ENCODE peak calls at places on chromosome 13, in four cellular contexts. One of them, this sample, is unnamed.

GRCh38 chr13:75226755-75227435 is 255.1 kb downstream of the TBC1D4 start:
- DNase-seq in uterus: no peak
- DNase-seq in pancreas: no peak
- DNase-seq in CD4-positive, alpha-beta T cell: no peak
- DNase-seq in this sample: no peak

GRCh38 chr13:66532146-66532545 is 698.0 kb downstream of the PCDH9 start:
- DNase-seq in pancreas: no peak
- DNase-seq in CD4-positive, alpha-beta T cell: no peak
- DNase-seq in uterus: no peak
- DNase-seq in this sample: no peak

GRCh38 chr13:51747438-51748434 is 56.2 kb downstream of the DHRS12 start:
- DNase-seq in CD4-positive, alpha-beta T cell: no peak
- DNase-seq in pancreas: no peak
- DNase-seq in uterus: no peak
- DNase-seq in this sample: no peak

GRCh38 chr13:98444381-98444780 is 132.5 kb downstream of the STK24 start:
- DNase-seq in uterus: no peak
- DNase-seq in CD4-positive, alpha-beta T cell: no peak
- DNase-seq in pancreas: no peak
- DNase-seq in this sample: no peak

GRCh38 chr13:37929308-37929707 is 59.7 kb upstream of the TRPC4 start:
- DNase-seq in uterus: no peak
- DNase-seq in pancreas: no peak
- DNase-seq in CD4-positive, alpha-beta T cell: no peak
- DNase-seq in this sample: no peak

GRCh38 chr13:75195479-75196111 is 286.4 kb downstream of the TBC1D4 start:
- DNase-seq in pancreas: no peak
- DNase-seq in uterus: no peak
- DNase-seq in CD4-positive, alpha-beta T cell: no peak
- DNase-seq in this sample: no peak

GRCh38 chr13:26946675-26947342 is 186.2 kb upstream of the GPR12 start:
- DNase-seq in CD4-positive, alpha-beta T cell: no peak
- DNase-seq in pancreas: no peak
- DNase-seq in uterus: no peak
- DNase-seq in this sample: no peak

GRCh38 chr13:32205426-32206096 is 109.6 kb downstream of the ZAR1L start:
- DNase-seq in uterus: no peak
- DNase-seq in CD4-positive, alpha-beta T cell: no peak
- DNase-seq in pancreas: no peak
- DNase-seq in this sample: no peak

GRCh38 chr13:77919351-77920294 is 992 bp upstream of the EDNRB start:
- DNase-seq in uterus: peak; percentile 66
- DNase-seq in pancreas: peak; percentile 16
- DNase-seq in CD4-positive, alpha-beta T cell: no peak
- DNase-seq in this sample: peak; percentile 56

GRCh38 chr13:36875955-36876354 is 44.1 kb downstream of the SMAD9 start:
- DNase-seq in uterus: no peak
- DNase-seq in pancreas: no peak
- DNase-seq in CD4-positive, alpha-beta T cell: no peak
- DNase-seq in this sample: no peak

GRCh38 chr13:33645591-33646554 is 172.1 kb upstream of the RFC3 start:
- DNase-seq in CD4-positive, alpha-beta T cell: no peak
- DNase-seq in pancreas: no peak
- DNase-seq in uterus: no peak
- DNase-seq in this sample: no peak
- H3K27ac ChIP-seq in CD4-positive, alpha-beta T cell: no peak overlapping the region
- H3K27ac ChIP-seq in pancreas: no peak overlapping the region
- H3K27ac ChIP-seq in uterus: peak overlapping the region; percentile 81
- H3K27ac ChIP-seq in this sample: no peak overlapping the region

GRCh38 chr13:109156181-109156935 is 526.9 kb downstream of the MYO16 start:
- DNase-seq in pancreas: no peak
- DNase-seq in CD4-positive, alpha-beta T cell: no peak
- DNase-seq in uterus: no peak
- DNase-seq in this sample: no peak

GRCh38 chr13:109157275-109157674 is 527.9 kb downstream of the MYO16 start:
- DNase-seq in pancreas: no peak
- DNase-seq in CD4-positive, alpha-beta T cell: no peak
- DNase-seq in uterus: no peak
- DNase-seq in this sample: no peak

GRCh38 chr13:109154146-109154545 is 524.7 kb downstream of the MYO16 start:
- DNase-seq in CD4-positive, alpha-beta T cell: no peak
- DNase-seq in pancreas: no peak
- DNase-seq in uterus: no peak
- DNase-seq in this sample: no peak

GRCh38 chr13:109154546-109154945 is 525.1 kb downstream of the MYO16 start:
- DNase-seq in CD4-positive, alpha-beta T cell: no peak
- DNase-seq in uterus: no peak
- DNase-seq in pancreas: no peak
- DNase-seq in this sample: no peak

DNA sequence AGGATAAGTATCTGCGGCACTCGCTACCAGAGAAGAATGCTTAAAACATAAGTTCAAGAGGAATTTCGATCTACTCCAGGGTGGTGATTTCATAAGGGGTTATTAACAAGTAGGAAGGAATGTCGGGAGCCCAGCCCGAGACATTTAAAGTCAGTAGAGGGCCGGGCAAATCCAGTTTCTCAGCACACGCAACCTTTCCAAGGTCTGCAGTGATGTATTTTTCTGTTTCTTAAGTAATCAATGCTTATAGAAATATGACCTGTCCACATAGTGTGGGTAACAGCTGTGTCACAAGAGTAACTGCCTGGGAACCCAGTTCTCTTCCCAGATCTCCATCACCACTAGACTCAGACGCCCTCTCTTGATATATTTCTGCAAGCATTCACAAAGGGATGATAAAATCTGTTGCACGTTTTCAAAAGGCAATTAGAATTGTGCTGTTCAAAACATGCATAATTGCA is 525.9 kb downstream of the MYO16 start:
- DNase-seq in CD4-positive, alpha-beta T cell: no peak
- DNase-seq in pancreas: no peak
- DNase-seq in uterus: no peak
- DNase-seq in this sample: no peak
- H3K27ac ChIP-seq in CD4-positive, alpha-beta T cell: no peak overlapping the region
- H3K27ac ChIP-seq in pancreas: no peak overlapping the region
- H3K27ac ChIP-seq in uterus: no peak overlapping the region
- H3K27ac ChIP-seq in this sample: no peak overlapping the region

GRCh38 chr13:44109986-44110640 is 230.4 kb downstream of the LACC1 start:
- DNase-seq in CD4-positive, alpha-beta T cell: no peak
- DNase-seq in uterus: no peak
- DNase-seq in pancreas: no peak
- DNase-seq in this sample: no peak

GRCh38 chr13:44107357-44108121 is 227.8 kb downstream of the LACC1 start:
- DNase-seq in pancreas: no peak
- DNase-seq in uterus: no peak
- DNase-seq in CD4-positive, alpha-beta T cell: no peak
- DNase-seq in this sample: no peak

GRCh38 chr13:44111701-44112100 is 232.0 kb downstream of the LACC1 start:
- DNase-seq in CD4-positive, alpha-beta T cell: no peak
- DNase-seq in pancreas: no peak
- DNase-seq in uterus: no peak
- DNase-seq in this sample: no peak

GRCh38 chr13:44106231-44107152 is 226.8 kb downstream of the LACC1 start:
- DNase-seq in uterus: no peak
- DNase-seq in pancreas: no peak
- DNase-seq in CD4-positive, alpha-beta T cell: no peak
- DNase-seq in this sample: no peak

GRCh38 chr13:44108345-44108858 is 228.7 kb downstream of the LACC1 start:
- DNase-seq in CD4-positive, alpha-beta T cell: no peak
- DNase-seq in pancreas: peak; percentile 35
- DNase-seq in uterus: no peak
- DNase-seq in this sample: no peak
- H3K27ac ChIP-seq in CD4-positive, alpha-beta T cell: no peak overlapping the region
- H3K27ac ChIP-seq in pancreas: no peak overlapping the region
- H3K27ac ChIP-seq in uterus: no peak overlapping the region
- H3K27ac ChIP-seq in this sample: no peak overlapping the region

DNA sequence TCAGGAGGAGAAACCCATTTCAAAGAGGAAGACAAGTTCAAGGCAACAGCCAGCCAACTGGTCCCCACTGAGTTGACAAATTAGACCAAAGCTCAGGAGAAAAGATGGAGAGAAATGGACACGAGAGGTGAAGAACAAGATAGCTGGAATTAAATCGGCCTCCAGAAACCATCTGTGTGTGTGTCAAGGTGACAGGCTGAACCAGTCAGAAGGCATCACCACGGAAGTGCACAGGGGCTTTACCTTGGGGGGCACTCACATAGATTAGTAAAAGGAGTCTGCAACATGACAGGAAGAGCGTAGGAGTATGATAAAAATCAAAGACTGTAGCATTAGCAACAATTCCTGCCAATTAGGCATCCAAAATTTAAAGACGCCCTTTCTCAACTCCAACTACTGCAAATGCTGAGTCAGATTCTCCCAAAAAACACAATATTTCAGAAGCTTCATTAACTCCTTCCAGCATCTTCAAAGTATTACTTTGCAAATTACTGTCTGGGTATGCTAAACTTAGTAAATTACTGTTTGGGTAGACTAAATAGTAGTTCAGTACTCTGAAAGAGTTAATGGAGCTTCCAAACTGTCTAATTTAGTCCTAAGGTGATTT is 66.2 kb downstream of the FOXO1 start:
- DNase-seq in pancreas: no peak
- DNase-seq in uterus: no peak
- DNase-seq in CD4-positive, alpha-beta T cell: no peak
- DNase-seq in this sample: no peak
- H3K27ac ChIP-seq in pancreas: no peak overlapping the region
- H3K27ac ChIP-seq in uterus: peak overlapping the region; percentile 78
- H3K27ac ChIP-seq in CD4-positive, alpha-beta T cell: no peak overlapping the region
- H3K27ac ChIP-seq in this sample: no peak overlapping the region

GRCh38 chr13:105442040-105442439 is 1093.4 kb downstream of the EFNB2 start:
- DNase-seq in pancreas: no peak
- DNase-seq in uterus: no peak
- DNase-seq in CD4-positive, alpha-beta T cell: no peak
- DNase-seq in this sample: no peak
- H3K27ac ChIP-seq in pancreas: no peak overlapping the region
- H3K27ac ChIP-seq in uterus: no peak overlapping the region
- H3K27ac ChIP-seq in CD4-positive, alpha-beta T cell: no peak overlapping the region
- H3K27ac ChIP-seq in this sample: no peak overlapping the region

DNA sequence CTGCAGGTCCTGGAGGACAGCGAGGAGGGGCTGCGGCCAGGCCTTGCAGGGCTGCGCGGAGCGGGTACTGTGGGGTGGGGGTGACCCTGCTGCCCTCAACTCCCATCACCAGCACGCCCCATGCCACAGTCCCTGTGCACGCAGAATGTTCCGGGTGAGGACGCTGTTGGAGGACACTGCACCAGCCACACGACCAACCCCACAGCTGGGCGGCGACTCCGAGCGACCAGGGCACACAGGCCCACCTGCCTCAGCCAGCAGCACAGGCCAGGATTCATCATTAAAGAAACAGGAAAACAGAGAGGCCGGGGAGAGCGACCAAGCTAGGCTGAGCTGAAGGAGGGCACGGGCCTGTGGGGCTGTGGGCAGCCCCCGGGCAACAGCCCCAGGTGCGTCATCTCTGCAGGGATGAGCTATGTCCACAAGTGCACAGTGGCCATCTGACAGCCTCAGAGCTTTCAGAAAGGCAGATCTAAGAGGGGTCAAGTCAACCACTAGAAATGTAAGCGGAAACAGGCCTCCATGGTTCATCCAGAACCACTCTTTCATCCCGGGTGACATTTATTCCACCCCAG is 1.6 kb downstream of the GAS6 start:
- DNase-seq in pancreas: no peak
- DNase-seq in uterus: peak; percentile 28
- DNase-seq in CD4-positive, alpha-beta T cell: no peak
- DNase-seq in this sample: no peak
- H3K27ac ChIP-seq in pancreas: peak overlapping the region; percentile 89
- H3K27ac ChIP-seq in uterus: peak overlapping the region; percentile 97
- H3K27ac ChIP-seq in CD4-positive, alpha-beta T cell: no peak overlapping the region
- H3K27ac ChIP-seq in this sample: peak overlapping the region; percentile 66

GRCh38 chr13:33279898-33280549 is 5.5 kb downstream of the STARD13 start:
- DNase-seq in uterus: no peak
- DNase-seq in CD4-positive, alpha-beta T cell: no peak
- DNase-seq in pancreas: no peak
- DNase-seq in this sample: no peak

GRCh38 chr13:33281951-33282595 is 3.5 kb downstream of the STARD13 start:
- DNase-seq in pancreas: no peak
- DNase-seq in CD4-positive, alpha-beta T cell: no peak
- DNase-seq in uterus: no peak
- DNase-seq in this sample: no peak

GRCh38 chr13:33280550-33280905 is 5.0 kb downstream of the STARD13 start:
- DNase-seq in uterus: no peak
- DNase-seq in pancreas: no peak
- DNase-seq in CD4-positive, alpha-beta T cell: no peak
- DNase-seq in this sample: no peak

GRCh38 chr13:33279414-33279813 is 6.1 kb downstream of the STARD13 start:
- DNase-seq in CD4-positive, alpha-beta T cell: no peak
- DNase-seq in uterus: no peak
- DNase-seq in pancreas: no peak
- DNase-seq in this sample: no peak

DNA sequence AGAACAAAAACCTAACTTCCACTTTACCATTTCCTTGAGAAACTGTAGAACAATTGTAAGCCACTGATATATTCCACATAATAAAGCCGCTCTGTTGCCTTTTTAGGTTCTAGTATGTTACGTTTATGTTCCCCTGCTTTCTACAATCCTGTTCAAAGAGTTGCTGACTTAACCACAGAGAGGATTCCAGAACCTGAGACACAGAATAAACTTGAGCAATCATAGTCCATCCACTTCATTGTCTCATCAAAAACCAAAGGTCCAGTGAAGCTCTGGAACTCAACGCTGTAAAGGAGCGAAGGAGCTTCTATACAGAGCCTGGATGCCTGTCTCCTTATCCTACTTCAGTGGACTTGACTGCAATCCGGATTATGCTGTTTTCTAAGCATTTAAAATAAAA is 4.6 kb downstream of the STARD13 start:
- DNase-seq in pancreas: no peak
- DNase-seq in uterus: no peak
- DNase-seq in CD4-positive, alpha-beta T cell: no peak
- DNase-seq in this sample: no peak
- H3K27ac ChIP-seq in pancreas: no peak overlapping the region
- H3K27ac ChIP-seq in uterus: no peak overlapping the region
- H3K27ac ChIP-seq in CD4-positive, alpha-beta T cell: no peak overlapping the region
- H3K27ac ChIP-seq in this sample: peak overlapping the region; percentile 16

GRCh38 chr13:33230178-33230881 is 55.2 kb downstream of the STARD13 start:
- DNase-seq in CD4-positive, alpha-beta T cell: no peak
- DNase-seq in pancreas: no peak
- DNase-seq in uterus: no peak
- DNase-seq in this sample: no peak
- H3K27ac ChIP-seq in CD4-positive, alpha-beta T cell: no peak overlapping the region
- H3K27ac ChIP-seq in pancreas: peak overlapping the region; percentile 77
- H3K27ac ChIP-seq in uterus: peak overlapping the region; percentile 58
- H3K27ac ChIP-seq in this sample: peak overlapping the region; percentile 80

DNA sequence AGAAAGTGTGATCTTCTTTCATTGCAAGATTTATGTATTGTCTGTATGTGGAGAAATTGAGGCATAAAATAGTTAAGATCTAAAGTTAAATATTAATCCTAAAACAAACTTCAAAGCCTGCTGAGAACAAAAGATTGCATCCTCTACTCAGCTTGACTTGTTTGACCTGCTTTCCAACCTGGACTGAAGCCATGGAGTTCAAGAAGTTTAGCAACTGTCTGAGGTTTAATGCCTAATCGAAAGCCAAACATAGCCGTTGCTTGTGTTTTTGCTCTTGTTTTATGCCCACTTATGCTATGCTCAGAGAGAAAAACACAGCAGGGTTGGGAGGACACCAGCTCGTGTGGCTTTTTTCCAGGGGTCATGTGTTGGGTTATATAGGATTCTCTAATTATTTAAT is 135.6 kb downstream of the NUFIP1 start:
- DNase-seq in CD4-positive, alpha-beta T cell: no peak
- DNase-seq in uterus: no peak
- DNase-seq in pancreas: peak; percentile 89
- DNase-seq in this sample: no peak
- H3K27ac ChIP-seq in CD4-positive, alpha-beta T cell: no peak overlapping the region
- H3K27ac ChIP-seq in uterus: no peak overlapping the region
- H3K27ac ChIP-seq in pancreas: peak overlapping the region; percentile 88
- H3K27ac ChIP-seq in this sample: no peak overlapping the region